ENCODE peak calls at places on chromosome 16, in eight cellular contexts. P, Z, U, V, Y, O, B and I are unnamed samples.

GRCh38 chr16:17347624-17348023 is 123.1 kb downstream of the XYLT1 start:
- DNase-seq in P (no peak), Z (no peak), U (no peak), V (no peak), Y (no peak), O (no peak), B (no peak), I (no peak)

GRCh38 chr16:83830091-83830768 is 22.5 kb downstream of the HSBP1 start:
- DNase-seq in P (no peak), Z (no peak), U (no peak), V (no peak), Y (no peak), O (no peak), B (no peak), I (no peak)

GRCh38 chr16:85654251-85655115 is 34.3 kb downstream of the GINS2 start:
- DNase-seq in P (no peak), Z (no peak), U (no peak), V (no peak), Y (no peak), O (no peak), B (no peak), I (no peak)

GRCh38 chr16:83581082-83581481 is 226.7 kb upstream of the HSBP1 start:
- DNase-seq in P (no peak), Z (no peak), U (no peak), V (no peak), Y (no peak), O (no peak), B (no peak), I (no peak)

GRCh38 chr16:50153648-50154368 is 702 bp downstream of the TENT4B start:
- DNase-seq in P (peak; percentile 28), Z (peak; percentile 46), U (peak; percentile 45), V (peak; percentile 25), Y (peak; percentile 43), O (peak; percentile 38), B (peak; percentile 39), I (no peak)

GRCh38 chr16:57651344-57652333 is 16.5 kb upstream of the ADGRG3 start:
- DNase-seq in P (no peak), Z (no peak), U (peak; percentile 44), V (no peak), Y (no peak), O (no peak), B (no peak), I (no peak)

GRCh38 chr16:74654536-74654935 is 12.1 kb downstream of the RFWD3 start:
- DNase-seq in P (no peak), Z (peak; percentile 3), U (no peak), V (no peak), Y (no peak), O (no peak), B (no peak), I (no peak)

GRCh38 chr16:56549744-56550385 is 15.0 kb upstream of the MT4 start:
- DNase-seq in P (no peak), Z (no peak), U (peak; percentile 35), V (no peak), Y (no peak), O (no peak), B (no peak), I (no peak)

GRCh38 chr16:74485916-74486315 is 64.6 kb upstream of the CLEC18B start:
- DNase-seq in P (no peak), Z (no peak), U (no peak), V (no peak), Y (no peak), O (no peak), B (no peak), I (no peak)

GRCh38 chr16:27317738-27318398 is 4.1 kb downstream of the IL4R start:
- DNase-seq in P (no peak), Z (no peak), U (peak; percentile 86), V (no peak), Y (no peak), O (no peak), B (no peak), I (no peak)

GRCh38 chr16:89300976-89301360 is 83.5 kb downstream of the ZNF778 start:
- DNase-seq in P (no peak), Z (no peak), U (no peak), V (no peak), Y (no peak), O (no peak), B (no peak), I (no peak)

GRCh38 chr16:22857296-22857695 is 43.3 kb downstream of the HS3ST2 start:
- DNase-seq in P (no peak), Z (no peak), U (no peak), V (no peak), Y (no peak), O (no peak), B (no peak), I (no peak)
- TF ChIP-seq CTCF in P (no peak), Z (no peak), U (no peak), V (no peak), Y (no peak), O (no peak), B (no peak), I (no peak)

GRCh38 chr16:87662254-87663204 is 60.2 kb downstream of the JPH3 start:
- DNase-seq in P (no peak), Z (no peak), U (no peak), V (no peak), Y (no peak), O (no peak), B (no peak), I (no peak)

GRCh38 chr16:87664792-87665191 is 62.5 kb downstream of the JPH3 start:
- DNase-seq in P (no peak), Z (no peak), U (no peak), V (no peak), Y (no peak), O (no peak), B (no peak), I (no peak)

GRCh38 chr16:87665193-87665592 is 62.9 kb downstream of the JPH3 start:
- DNase-seq in P (no peak), Z (no peak), U (no peak), V (no peak), Y (no peak), O (no peak), B (no peak), I (no peak)

GRCh38 chr16:87658564-87659225 is 56.4 kb downstream of the JPH3 start:
- DNase-seq in P (no peak), Z (peak; percentile 25), U (no peak), V (no peak), Y (no peak), O (no peak), B (no peak), I (no peak)

GRCh38 chr16:87661561-87661960 is 59.3 kb downstream of the JPH3 start:
- DNase-seq in P (peak; percentile 71), Z (peak; percentile 83), U (peak; percentile 63), V (peak; percentile 39), Y (peak; percentile 89), O (no peak), B (peak; percentile 26), I (peak; percentile 39)
- TF ChIP-seq CTCF in P (no peak), Z (no peak), U (no peak), V (no peak), Y (peak; percentile 10), O (no peak), B (no peak), I (no peak)

DNA sequence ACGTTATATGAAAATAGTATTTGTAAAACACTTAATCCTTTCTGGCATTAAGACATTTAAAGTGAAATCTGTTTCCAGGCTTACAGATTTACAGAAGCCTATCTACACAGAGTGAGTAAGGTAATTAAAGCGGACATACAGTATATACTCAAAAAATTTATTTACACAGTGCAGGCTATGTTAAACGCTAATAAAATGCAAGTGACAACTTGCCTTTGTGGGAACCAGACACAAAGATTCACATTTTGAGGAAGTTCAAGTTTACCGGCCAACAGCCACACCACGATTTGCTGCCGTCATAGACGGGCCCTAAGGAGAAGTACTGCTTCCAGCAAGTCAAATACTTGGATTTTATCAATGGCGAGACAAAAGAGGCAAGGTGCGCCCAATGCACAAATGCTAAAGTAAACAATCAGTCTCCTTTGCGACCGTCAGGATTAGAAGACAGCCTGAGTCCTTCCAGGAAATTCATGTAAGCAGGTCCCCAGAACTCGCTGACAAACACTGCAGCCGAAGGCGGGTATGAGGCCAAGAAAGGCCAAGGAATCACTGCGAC is 799 bp downstream of the VPS35 start:
- DNase-seq in P (no peak), Z (no peak), U (no peak), V (no peak), Y (no peak), O (no peak), B (peak; percentile 62), I (peak; percentile 29)
- TF ChIP-seq CTCF in P (peak; percentile 67), Z (no peak), U (peak; percentile 56), V (no peak), Y (peak; percentile 32), O (no peak), B (no peak), I (no peak)

GRCh38 chr16:78396046-78396445 is 296.6 kb downstream of the WWOX start:
- DNase-seq in P (no peak), Z (peak; percentile 11), U (no peak), V (no peak), Y (no peak), O (no peak), B (no peak), I (no peak)
- TF ChIP-seq CTCF in P (peak; percentile 35), Z (peak; percentile 54), U (peak; percentile 31), V (no peak), Y (peak; percentile 18), O (peak; percentile 22), B (no peak), I (no peak)

DNA sequence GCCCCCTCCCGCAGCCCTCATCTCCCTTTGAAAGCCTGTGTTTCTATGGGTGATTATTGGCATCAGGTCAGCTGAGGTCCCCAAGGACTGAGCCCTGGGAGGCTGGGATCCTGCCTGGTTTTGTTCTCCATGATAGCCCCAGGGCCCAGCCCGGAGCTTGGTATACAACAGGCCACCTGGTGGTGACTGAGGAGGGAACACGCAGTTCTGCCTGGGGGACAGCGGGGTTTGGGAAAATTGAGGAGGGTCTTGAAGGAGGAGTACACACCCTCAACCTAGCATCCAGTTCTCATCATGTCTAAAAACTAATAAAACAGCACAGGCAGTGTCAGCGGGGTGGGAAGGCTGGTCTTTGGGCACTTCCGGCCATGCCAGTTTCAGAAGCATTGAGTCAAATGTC is 335.1 kb downstream of the CPPED1 start:
- DNase-seq in P (no peak), Z (peak; percentile 54), U (no peak), V (no peak), Y (no peak), O (no peak), B (no peak), I (no peak)
- TF ChIP-seq CTCF in P (peak; percentile 25), Z (peak; percentile 48), U (no peak), V (no peak), Y (peak; percentile 18), O (no peak), B (no peak), I (peak; percentile 15)

GRCh38 chr16:3602320-3602653 is 9.1 kb downstream of the SLX4 start:
- DNase-seq in P (no peak), Z (no peak), U (no peak), V (no peak), Y (no peak), O (no peak), B (no peak), I (no peak)
- TF ChIP-seq CTCF in P (no peak), Z (no peak), U (no peak), V (no peak), Y (no peak), O (no peak), B (no peak), I (no peak)

GRCh38 chr16:392450-393027 is 4.5 kb upstream of the NME4 start:
- DNase-seq in P (no peak), Z (no peak), U (peak; percentile 50), V (no peak), Y (no peak), O (no peak), B (no peak), I (no peak)
- TF ChIP-seq CTCF in P (no peak), Z (no peak), U (no peak), V (no peak), Y (no peak), O (no peak), B (no peak), I (no peak)

GRCh38 chr16:1790611-1791255 is 2.8 kb downstream of the IGFALS start:
- DNase-seq in P (no peak), Z (no peak), U (no peak), V (no peak), Y (no peak), O (no peak), B (no peak), I (no peak)
- TF ChIP-seq CTCF in P (no peak), Z (no peak), U (no peak), V (no peak), Y (no peak), O (no peak), B (no peak), I (no peak)